ENCODE peak calls at places on chromosome X, in ten cellular contexts. V is psoas muscle, O is heart left ventricle, R is upper lobe of left lung, S is RWPE2, E is H9, P is astrocyte, K is Peyer's patch, W is ovary, Z is vagina. T is an unnamed sample.

GRCh38 chrX:14963447-14964236 is 90.4 kb downstream of the MOSPD2 start:
- DNase-seq in V (no peak), E (no peak), Z (no peak), O (no peak), P (peak; percentile 66), W (no peak), S (no peak), K (no peak), R (no peak), T (no peak)

GRCh38 chrX:45771114-45771513 is 570.4 kb upstream of the DIPK2B start:
- DNase-seq in P (peak; percentile 93), W (peak; percentile 21), K (peak; percentile 49), E (no peak), R (no peak), Z (no peak), O (no peak), V (no peak), S (peak; percentile 55), T (peak; percentile 38)

GRCh38 chrX:123476636-123477219 is 256.1 kb downstream of the THOC2 start:
- DNase-seq in W (no peak), R (no peak), K (no peak), O (no peak), Z (no peak), P (no peak), V (no peak), S (no peak), E (no peak), T (no peak)

GRCh38 chrX:135512508-135513139 is 7.8 kb upstream of the INTS6L start:
- DNase-seq in E (no peak), R (no peak), P (no peak), S (no peak), K (no peak), Z (no peak), W (no peak), V (no peak), O (peak; percentile 26), T (no peak)

GRCh38 chrX:93259029-93259428 is 414.3 kb downstream of the NAP1L3 start:
- DNase-seq in W (no peak), K (no peak), E (no peak), O (no peak), S (no peak), Z (no peak), R (no peak), P (no peak), V (no peak), T (no peak)

GRCh38 chrX:47278684-47279083 is 45.9 kb downstream of the USP11 start:
- DNase-seq in O (no peak), S (no peak), V (no peak), E (no peak), R (no peak), Z (no peak), P (peak; percentile 49), W (no peak), K (no peak), T (no peak)

GRCh38 chrX:130575831-130576404 is 174.1 kb downstream of the RBMX2 start:
- DNase-seq in S (no peak), E (peak; percentile 38), P (peak; percentile 6), K (no peak), V (peak; percentile 16), Z (no peak), R (no peak), W (peak; percentile 28), O (peak; percentile 33), T (peak; percentile 20)

GRCh38 chrX:16114640-16115039 is 8.7 kb upstream of the GRPR start:
- DNase-seq in E (no peak), V (no peak), O (no peak), Z (no peak), S (no peak), P (peak; percentile 75), R (no peak), W (no peak), K (no peak), T (no peak)

GRCh38 chrX:16946971-16947562 is 609 bp downstream of the REPS2 start:
- DNase-seq in K (peak; percentile 56), R (no peak), Z (no peak), P (no peak), E (no peak), V (peak; percentile 14), O (no peak), S (no peak), W (peak; percentile 33), T (peak; percentile 17)

GRCh38 chrX:43166874-43167273 is 388.9 kb upstream of the PPP1R2C start:
- DNase-seq in R (no peak), V (no peak), P (no peak), Z (no peak), K (no peak), E (no peak), S (no peak), O (no peak), W (no peak), T (no peak)

GRCh38 chrX:13190051-13190450 is 129.8 kb downstream of the ATXN3L start:
- DNase-seq in O (no peak), S (no peak), V (no peak), P (no peak), K (no peak), E (no peak), R (no peak), W (no peak), Z (no peak), T (no peak)

GRCh38 chrX:156004256-156004655 is 6.8 kb downstream of the IL9R start:
- DNase-seq in R (no peak), K (no peak), V (no peak), P (no peak), E (no peak), O (no peak), W (no peak), S (no peak), Z (no peak), T (no peak)

GRCh38 chrX:20838477-20838876 is 535.7 kb upstream of the CNKSR2 start:
- DNase-seq in R (no peak), P (no peak), V (no peak), S (no peak), W (no peak), O (no peak), Z (no peak), K (no peak), E (no peak), T (no peak)

DNA sequence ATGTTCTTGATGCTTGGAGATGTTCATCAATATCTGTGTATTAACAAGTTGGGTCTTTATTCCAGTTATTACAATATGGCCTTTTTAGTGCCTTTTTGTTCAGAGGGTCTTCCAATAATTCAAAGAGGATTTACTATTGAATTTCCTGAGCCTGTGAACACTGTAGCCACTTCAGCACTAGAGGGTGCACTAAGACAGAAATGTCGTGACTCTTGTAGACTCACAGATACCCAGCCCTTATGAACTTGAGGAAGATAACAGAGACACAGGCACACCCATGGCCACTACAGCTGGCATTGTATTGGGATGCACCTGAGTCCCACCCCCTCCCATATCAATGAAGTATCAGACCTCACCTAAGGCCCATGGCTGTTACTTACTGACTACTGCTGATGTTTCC is 54.4 kb upstream of the ACTRT1 start:
- DNase-seq in W (no peak), E (peak; percentile 28), S (no peak), O (no peak), P (no peak), R (no peak), K (no peak), V (no peak), Z (no peak), T (no peak)
- TF ChIP-seq CTCF in W (no peak), E (peak; percentile 75), S (peak; percentile 47), O (no peak), P (no peak), R (no peak), K (no peak), V (no peak), Z (no peak), T (no peak)

DNA sequence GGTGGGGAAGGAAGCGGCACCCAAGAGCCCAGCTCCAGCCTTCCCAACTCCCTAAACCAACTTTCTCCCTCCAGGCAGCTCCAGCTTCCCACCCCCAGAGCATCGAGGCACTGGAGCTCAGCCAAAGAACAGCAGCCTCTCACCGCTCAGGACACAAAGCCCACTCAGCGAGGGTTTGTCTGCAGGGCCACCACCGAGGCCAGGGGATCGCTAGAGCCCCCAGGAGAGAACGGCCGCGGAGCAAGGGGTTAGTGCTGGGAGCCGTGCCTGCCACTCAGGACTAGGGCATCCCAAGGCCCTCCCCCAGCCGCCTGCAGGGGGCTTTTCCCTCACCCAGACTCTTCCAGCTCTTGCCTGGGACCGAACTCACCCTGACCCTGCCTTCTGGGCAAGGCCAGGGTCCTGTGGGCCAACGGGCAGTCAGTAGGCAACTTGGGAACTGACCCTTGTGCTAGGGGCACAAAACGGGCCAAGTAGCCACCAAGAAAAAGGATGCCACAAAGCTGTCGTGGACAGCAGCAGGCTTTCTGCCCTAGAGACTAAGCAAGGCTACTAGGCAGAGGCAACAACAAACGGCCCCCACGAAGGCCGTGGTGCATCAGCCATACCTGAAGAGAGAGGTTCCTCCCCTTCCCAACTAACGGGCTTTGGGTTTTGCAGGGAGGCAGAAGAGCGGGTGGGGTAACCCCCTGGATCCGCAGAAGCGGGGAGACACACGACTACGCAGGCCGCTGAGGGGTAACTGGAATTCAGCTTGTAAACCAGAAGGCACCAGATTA is 2.3 kb downstream of the HCFC1 start:
- DNase-seq in O (peak; percentile 27), P (no peak), Z (no peak), V (no peak), R (no peak), K (no peak), E (no peak), W (peak; percentile 52), S (no peak), T (no peak)
- H3K27ac ChIP-seq in O (peak overlapping the region; percentile 68), P (no peak overlapping the region), Z (peak overlapping the region; percentile 97), V (peak overlapping the region; percentile 86), R (peak overlapping the region; percentile 100), K (peak overlapping the region; percentile 99), E (no peak overlapping the region), W (peak overlapping the region; percentile 67), S (peak overlapping the region; percentile 92), T (peak overlapping the region; percentile 99)

DNA sequence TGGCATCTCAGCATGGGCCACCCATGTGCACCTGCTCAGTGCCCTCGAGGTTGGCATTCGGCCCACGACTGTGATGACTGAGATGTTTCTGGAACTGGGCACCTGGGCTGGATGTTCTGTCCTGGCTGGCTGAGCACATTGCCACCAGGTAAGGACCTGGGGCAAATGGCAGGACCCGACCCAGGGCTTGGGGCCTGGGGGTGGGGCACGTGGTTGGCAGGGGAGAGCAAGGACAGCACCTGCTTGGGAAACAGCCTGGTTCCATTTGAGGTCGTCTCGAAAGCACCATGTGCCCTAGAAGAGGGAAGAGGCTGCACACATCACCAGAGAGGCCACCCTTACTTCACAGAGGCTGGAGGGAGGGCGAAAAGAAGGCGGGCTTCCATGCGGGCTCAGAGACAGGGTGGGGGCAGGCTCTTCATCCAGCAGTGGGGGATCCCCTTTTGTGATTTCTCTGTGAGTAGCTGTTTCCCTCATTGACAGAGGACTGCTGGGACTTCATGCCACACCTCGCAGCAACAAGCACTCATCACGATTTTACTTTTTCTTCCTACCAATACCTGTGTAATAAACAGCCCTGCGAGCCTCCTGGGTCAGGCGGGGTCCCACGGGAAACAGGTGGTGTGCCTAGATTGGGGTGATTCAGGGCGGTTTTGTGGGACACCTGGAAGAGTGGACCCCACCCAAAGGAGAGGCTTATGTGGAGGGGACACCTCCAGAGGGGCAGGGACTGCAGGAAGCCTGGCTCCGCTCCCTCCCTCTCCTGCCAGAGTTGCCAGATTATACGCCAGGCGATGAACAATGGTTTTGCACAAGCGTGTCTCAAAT is 12.0 kb downstream of the TMEM187 start:
- DNase-seq in K (no peak), V (no peak), R (no peak), E (no peak), Z (no peak), S (no peak), W (no peak), O (no peak), P (no peak), T (no peak)
- H3K4me1 ChIP-seq in K (no peaks in the 10 kb centered on the region), V (no peaks in the 10 kb centered on the region), R (peaks cover 3% of the 10 kb centered on the region), E (no peaks in the 10 kb centered on the region), Z (peaks cover 13% of the 10 kb centered on the region), S (no peaks in the 10 kb centered on the region), W (peaks cover 5% of the 10 kb centered on the region), O (peaks cover 51% of the 10 kb centered on the region), P (no peaks in the 10 kb centered on the region), T (no peaks in the 10 kb centered on the region)

GRCh38 chrX:115912372-115912897 is 258.1 kb upstream of the AGTR2 start:
- DNase-seq in E (peak; percentile 62), Z (no peak), K (no peak), W (no peak), P (no peak), R (no peak), V (no peak), S (no peak), O (no peak), T (no peak)
- TF ChIP-seq CTCF in E (peak; percentile 68), Z (no peak), K (peak; percentile 24), W (no peak), P (no peak), R (no peak), V (peak; percentile 19), S (no peak), O (no peak), T (no peak)